ENCODE peak calls at places on chromosomes 13 and 19, in five cellular contexts. Q is heart left ventricle, I is sigmoid colon, W is ovary, D is prostate gland. V is an unnamed sample.

GRCh38 chr13:83215627-83216026 is 666.6 kb downstream of the SLITRK1 start:
- DNase-seq in Q (no peak), I (no peak), W (no peak), D (no peak), V (no peak)

GRCh38 chr13:105266615-105267014 is 1268.8 kb downstream of the EFNB2 start:
- DNase-seq in Q (no peak), I (no peak), W (no peak), D (no peak), V (no peak)

GRCh38 chr13:23081901-23082300 is 98.9 kb upstream of the SGCG start:
- DNase-seq in Q (no peak), I (no peak), W (no peak), D (no peak), V (no peak)

GRCh38 chr13:100300213-100300612 is 211.3 kb downstream of the PCCA start:
- DNase-seq in Q (no peak), I (no peak), W (no peak), D (no peak), V (no peak)

GRCh38 chr13:45941261-45941660 is 89.7 kb upstream of the SIAH3 start:
- DNase-seq in Q (no peak), I (no peak), W (no peak), D (no peak), V (no peak)

GRCh38 chr19:33064117-33064777 is 441 bp downstream of the RHPN2 start:
- DNase-seq in Q (no peak), I (no peak), W (peak), D (peak), V (no peak)

GRCh38 chr19:32349724-32350475 is 4.5 kb downstream of the ZNF507 start:
- DNase-seq in Q (no peak), I (no peak), W (no peak), D (no peak), V (no peak)

GRCh38 chr19:44345969-44346368 is 10.5 kb downstream of the ZNF112 start:
- DNase-seq in Q (no peak), I (no peak), W (no peak), D (no peak), V (no peak)

GRCh38 chr13:56424246-56424645 is 716.5 kb upstream of the PRR20A start:
- DNase-seq in Q (no peak), I (no peak), W (no peak), D (no peak), V (no peak)

GRCh38 chr13:54312885-54313284 is 1284.3 kb downstream of the OLFM4 start:
- DNase-seq in Q (no peak), I (no peak), W (no peak), D (no peak), V (no peak)

GRCh38 chr19:17837972-17838371 is 9.8 kb downstream of the JAK3 start:
- DNase-seq in Q (no peak), I (no peak), W (no peak), D (no peak), V (no peak)

GRCh38 chr13:30796833-30797601 is 61.7 kb downstream of the ALOX5AP start:
- DNase-seq in Q (no peak), I (peak), W (no peak), D (peak), V (no peak)

GRCh38 chr13:44051923-44052322 is 172.2 kb downstream of the LACC1 start:
- DNase-seq in Q (no peak), I (no peak), W (no peak), D (no peak), V (no peak)

GRCh38 chr19:42250666-42251531 is 4.0 kb downstream of the ERF start:
- DNase-seq in Q (peak), I (peak), W (peak), D (no peak), V (no peak)

GRCh38 chr19:54316746-54317107 is 3.8 kb upstream of the LILRA5 start:
- DNase-seq in Q (no peak), I (no peak), W (no peak), D (no peak), V (no peak)

GRCh38 chr19:32878988-32879387 is 9.4 kb upstream of the SLC7A9 start:
- DNase-seq in Q (no peak), I (no peak), W (no peak), D (no peak), V (no peak)

GRCh38 chr13:104993708-104994107 is 1541.8 kb downstream of the EFNB2 start:
- DNase-seq in Q (no peak), I (no peak), W (no peak), D (no peak), V (no peak)

GRCh38 chr13:97712770-97713169 is 240.7 kb upstream of the IPO5 start:
- DNase-seq in Q (no peak), I (no peak), W (no peak), D (no peak), V (no peak)

GRCh38 chr13:47397739-47398138 is 500.9 kb upstream of the HTR2A start:
- DNase-seq in Q (no peak), I (no peak), W (no peak), D (no peak), V (peak)

GRCh38 chr19:10294368-10294697 is 4.6 kb downstream of the ICAM5 start:
- DNase-seq in Q (no peak), I (no peak), W (no peak), D (no peak), V (no peak)

GRCh38 chr13:112349681-112350080 is 26.5 kb upstream of the SPACA7 start:
- DNase-seq in Q (no peak), I (no peak), W (no peak), D (no peak), V (no peak)

GRCh38 chr13:91882918-91883317 is 484.5 kb downstream of the GPC5 start:
- DNase-seq in Q (no peak), I (no peak), W (no peak), D (no peak), V (no peak)

GRCh38 chr19:55440411-55441105 is 2.5 kb downstream of the SHISA7 start:
- DNase-seq in Q (no peak), I (no peak), W (no peak), D (no peak), V (peak)

GRCh38 chr19:29294343-29294811 is 81.4 kb upstream of the UQCRFS1 start:
- DNase-seq in Q (no peak), I (no peak), W (no peak), D (no peak), V (no peak)

GRCh38 chr13:107554355-107554905 is 660.9 kb downstream of the LIG4 start:
- DNase-seq in Q (no peak), I (no peak), W (no peak), D (no peak), V (no peak)

GRCh38 chr19:50418186-50419021 is at the start of gene SPIB:
- DNase-seq in Q (no peak), I (no peak), W (no peak), D (no peak), V (no peak)

GRCh38 chr19:48646912-48647216 is 877 bp upstream of the CA11 start:
- DNase-seq in Q (no peak), I (no peak), W (no peak), D (no peak), V (no peak)

GRCh38 chr19:46426506-46427162 is 2.1 kb downstream of the PNMA8C start:
- DNase-seq in Q (no peak), I (peak), W (peak), D (peak), V (peak)

GRCh38 chr19:48826606-48827020 is 9.7 kb downstream of the HSD17B14 start:
- DNase-seq in Q (no peak), I (no peak), W (peak), D (no peak), V (no peak)

GRCh38 chr13:19845758-19846157 is 17.7 kb downstream of the ZMYM5 start:
- DNase-seq in Q (no peak), I (peak), W (no peak), D (no peak), V (peak)

GRCh38 chr13:73731564-73731963 is 402.6 kb downstream of the KLF12 start:
- DNase-seq in Q (no peak), I (no peak), W (no peak), D (no peak), V (no peak)

GRCh38 chr19:13629687-13630357 is 123.5 kb upstream of the CACNA1A start:
- DNase-seq in Q (no peak), I (no peak), W (no peak), D (no peak), V (no peak)

GRCh38 chr19:38731654-38732301 is 12.5 kb downstream of the CAPN12 start:
- DNase-seq in Q (no peak), I (peak), W (peak), D (peak), V (no peak)

GRCh38 chr19:18905520-18906236 is 9.7 kb upstream of the CERS1 start:
- DNase-seq in Q (no peak), I (no peak), W (no peak), D (no peak), V (no peak)
- TF ChIP-seq POLR2A in Q (no peak), I (no peak), W (no peak), D (no peak), V (no peak)

DNA sequence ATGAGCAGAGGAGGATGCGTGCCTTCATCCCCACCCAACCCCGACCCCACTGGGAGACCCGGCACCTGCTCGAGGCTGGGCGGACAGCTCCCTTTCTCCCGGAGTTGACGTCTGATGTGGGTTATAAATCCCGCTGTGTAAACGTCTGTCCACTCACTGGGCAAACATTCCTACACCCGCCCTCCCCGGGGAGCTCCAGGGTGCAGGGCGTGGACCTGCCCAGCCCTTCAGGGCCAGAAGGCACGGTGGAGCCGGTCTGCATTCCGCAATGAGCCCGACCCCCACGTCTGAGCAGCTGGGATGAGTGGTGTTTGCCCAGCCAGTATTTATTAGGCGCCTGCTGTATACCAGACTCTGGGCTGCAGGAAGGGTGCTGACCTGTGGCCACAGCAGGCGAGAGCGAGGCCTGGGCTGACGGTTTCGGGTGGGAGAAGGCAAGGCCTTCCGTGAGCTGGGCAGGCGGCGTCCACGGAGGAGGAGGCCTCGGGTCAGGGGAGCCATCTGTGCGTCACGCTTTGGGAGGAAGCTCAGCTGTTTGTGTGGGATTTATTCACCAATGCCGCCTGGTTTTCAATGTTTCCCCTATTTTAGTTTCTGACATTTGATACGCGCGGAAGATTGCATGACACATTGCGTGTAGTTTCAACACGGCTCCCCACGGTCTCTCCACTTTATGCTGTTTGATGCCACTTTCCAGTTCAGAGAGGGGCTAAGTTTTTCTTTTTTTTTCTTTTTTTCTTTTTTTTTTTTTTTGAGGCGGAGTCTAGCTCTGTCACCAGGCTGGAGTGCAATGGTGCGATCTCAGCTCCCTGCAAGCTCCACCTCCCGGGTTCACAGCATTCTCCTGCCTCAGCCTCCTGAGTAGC is 2.0 kb downstream of the MISP start:
- DNase-seq in Q (no peak), I (peak), W (peak), D (peak), V (no peak)
- TF ChIP-seq POLR2A in Q (no peak), I (no peak), W (no peak), D (no peak), V (no peak)

GRCh38 chr19:1270854-1271527 is 1.9 kb downstream of the CIRBP start:
- DNase-seq in Q (no peak), I (no peak), W (peak), D (peak), V (no peak)
- TF ChIP-seq POLR2A in Q (no peak), I (no peak), W (no peak), D (no peak), V (no peak)

GRCh38 chr13:80035096-80035495 is 305.8 kb downstream of the SPRY2 start:
- DNase-seq in Q (no peak), I (no peak), W (no peak), D (no peak), V (no peak)
- TF ChIP-seq POLR2A in Q (no peak), I (no peak), W (no peak), D (no peak), V (no peak)

GRCh38 chr19:52601025-52601973 is 31.2 kb downstream of the ZNF701 start:
- DNase-seq in Q (peak), I (peak), W (peak), D (peak), V (peak)
- TF ChIP-seq POLR2A in Q (no peak), I (peak), W (peak), D (peak), V (no peak)

GRCh38 chr13:42684226-42684625 is 97.2 kb upstream of the FAM216B start:
- DNase-seq in Q (no peak), I (no peak), W (no peak), D (no peak), V (no peak)

GRCh38 chr13:42681394-42681793 is 100.0 kb upstream of the FAM216B start:
- DNase-seq in Q (no peak), I (no peak), W (no peak), D (no peak), V (no peak)

GRCh38 chr13:42680748-42681147 is 100.6 kb upstream of the FAM216B start:
- DNase-seq in Q (no peak), I (no peak), W (no peak), D (no peak), V (no peak)

DNA sequence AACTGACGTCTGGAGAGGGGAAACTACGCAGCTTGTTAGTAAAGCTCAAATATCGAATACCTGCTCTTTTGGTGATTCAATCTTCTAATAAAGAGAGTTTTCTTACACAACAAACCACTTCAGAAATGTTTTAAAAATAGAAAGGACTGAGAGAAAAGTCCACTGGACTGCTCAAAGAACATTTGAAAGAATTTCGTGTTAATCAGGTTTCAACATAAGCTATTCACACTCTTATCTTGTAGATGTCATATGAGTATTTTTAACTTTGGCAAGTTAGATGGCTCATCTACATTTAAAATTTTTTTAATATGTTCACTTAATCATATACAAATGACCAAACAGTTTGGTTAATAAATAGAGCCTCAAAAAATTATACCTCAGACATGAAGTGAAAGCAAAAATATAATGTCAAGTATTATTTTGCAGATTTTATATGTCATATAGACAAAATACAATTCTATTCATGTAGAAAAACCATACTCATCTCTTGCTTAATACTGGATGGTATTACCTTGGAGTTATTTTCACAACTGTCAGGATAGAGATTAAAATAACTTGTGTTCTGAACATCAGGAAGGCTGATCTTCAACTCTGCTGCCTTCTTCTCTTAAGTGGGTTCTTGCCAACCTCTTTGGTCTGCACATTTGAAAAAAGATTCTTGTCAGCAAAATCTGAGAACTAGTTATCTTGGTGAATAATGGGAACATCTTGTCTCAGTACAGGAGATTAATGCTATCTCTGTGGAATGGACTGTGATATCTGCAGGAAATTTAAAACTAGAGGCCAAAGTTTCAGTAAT is 95.4 kb upstream of the FAM216B start:
- DNase-seq in Q (no peak), I (no peak), W (no peak), D (no peak), V (no peak)
- TF ChIP-seq POLR2A in Q (no peak), I (no peak), W (no peak), D (no peak), V (no peak)